ENCODE peak calls at places on chromosome 21, in eight cellular contexts. H, K, E, P, S, L, N and Z are unnamed samples.

GRCh38 chr21:16794944-16795343 is 717.9 kb upstream of the CXADR start:
- DNase-seq in E (peak), P (peak), L (no peak), N (no peak), H (no peak), S (no peak), K (peak), Z (peak)

GRCh38 chr21:34198232-34199120 is 125.1 kb downstream of the MRPS6 start:
- DNase-seq in K (no peak), E (no peak), L (no peak), N (no peak), H (no peak), P (no peak), S (peak), Z (no peak)

GRCh38 chr21:44702111-44702972 is 5.4 kb downstream of the KRTAP10-12 start:
- DNase-seq in K (no peak), P (no peak), H (no peak), S (peak), L (no peak), E (no peak), N (peak), Z (no peak)

GRCh38 chr21:36203603-36203889 is 46.9 kb downstream of the DOP1B start:
- DNase-seq in N (no peak), S (no peak), L (no peak), H (no peak), P (peak), E (peak), K (peak), Z (peak)

GRCh38 chr21:45636921-45637646 is 6.4 kb upstream of the PCBP3 start:
- DNase-seq in S (no peak), E (no peak), P (no peak), H (no peak), L (no peak), K (no peak), N (no peak), Z (no peak)

GRCh38 chr21:26124421-26124833 is 46.1 kb downstream of the APP start:
- DNase-seq in N (no peak), P (peak), K (peak), S (no peak), E (peak), H (no peak), L (no peak), Z (peak)

GRCh38 chr21:26835027-26835713 is 10.0 kb downstream of the ADAMTS1 start:
- DNase-seq in H (no peak), E (no peak), K (peak), P (peak), N (no peak), S (no peak), L (no peak), Z (peak)

GRCh38 chr21:36709030-36709867 is 10.3 kb downstream of the SIM2 start:
- DNase-seq in K (no peak), H (no peak), E (no peak), P (no peak), S (no peak), N (no peak), L (no peak), Z (no peak)

GRCh38 chr21:36097427-36098230 is 27.8 kb downstream of the CBR1 start:
- DNase-seq in K (no peak), E (peak), L (no peak), H (no peak), S (no peak), N (no peak), P (no peak), Z (peak)

GRCh38 chr21:46422636-46423241 is 36.0 kb upstream of the DIP2A start:
- DNase-seq in N (no peak), E (no peak), H (no peak), K (no peak), P (no peak), S (no peak), L (no peak), Z (no peak)

GRCh38 chr21:25370311-25370744 is 237.0 kb downstream of the MRPL39 start:
- DNase-seq in N (no peak), L (no peak), E (peak), K (peak), P (peak), H (no peak), S (no peak), Z (peak)

GRCh38 chr21:46000182-46000730 is 18.7 kb downstream of the COL6A1 start:
- DNase-seq in H (peak), P (no peak), K (no peak), N (no peak), S (peak), E (no peak), L (no peak), Z (no peak)

GRCh38 chr21:35360870-35361570 is 311.9 kb upstream of the RUNX1 start:
- DNase-seq in S (no peak), L (no peak), H (no peak), N (no peak), K (no peak), P (no peak), E (no peak), Z (no peak)

GRCh38 chr21:16541366-16541765 is 811.6 kb downstream of the USP25 start:
- DNase-seq in K (no peak), H (no peak), S (no peak), N (no peak), E (no peak), P (peak), L (no peak), Z (no peak)

GRCh38 chr21:27026501-27026900 is 59.6 kb upstream of the ADAMTS5 start:
- DNase-seq in P (no peak), H (no peak), L (no peak), S (no peak), N (no peak), E (no peak), K (peak), Z (no peak)

GRCh38 chr21:45443595-45444181 is 38.7 kb downstream of the COL18A1 start:
- DNase-seq in K (no peak), P (no peak), L (no peak), E (no peak), S (no peak), N (no peak), H (no peak), Z (no peak)

DNA sequence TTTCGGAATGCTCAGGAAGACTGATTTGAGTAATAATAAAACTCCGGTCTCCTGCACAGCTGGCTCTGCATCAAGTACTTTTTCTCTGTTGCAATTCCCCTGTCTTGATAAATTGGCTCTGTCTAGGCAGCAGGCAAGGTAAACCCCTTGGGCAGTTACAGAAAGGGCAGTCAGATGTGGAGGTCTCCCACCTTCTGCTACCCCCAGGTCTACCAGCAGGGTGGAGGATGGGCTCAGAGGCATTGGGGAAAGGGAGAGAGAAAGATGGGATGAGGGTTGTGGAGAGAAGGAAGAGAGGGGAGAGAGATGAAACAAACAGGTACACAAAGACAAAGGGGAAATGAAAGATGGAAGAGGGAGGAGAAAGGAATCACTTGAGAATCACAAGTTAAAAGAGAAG is 156.8 kb downstream of the MIS18A start:
- DNase-seq in S (no peak), K (no peak), E (no peak), N (no peak), H (no peak), L (no peak), P (no peak), Z (no peak)
- TF ChIP-seq CTCF in S (no peak), K (no peak), E (no peak), N (no peak), H (no peak), L (no peak), P (no peak), Z (no peak)

GRCh38 chr21:39388811-39389155 is 39.9 kb upstream of the HMGN1 start:
- DNase-seq in S (no peak), H (no peak), K (no peak), P (no peak), E (no peak), N (no peak), L (no peak), Z (no peak)
- TF ChIP-seq CTCF in S (no peak), H (no peak), K (no peak), P (no peak), E (no peak), N (no peak), L (no peak), Z (no peak)

GRCh38 chr21:41585199-41585994 is 77.4 kb upstream of the TMPRSS2 start:
- DNase-seq in E (no peak), N (no peak), P (no peak), K (no peak), H (no peak), S (no peak), L (no peak), Z (no peak)

GRCh38 chr21:41589620-41590175 is 81.7 kb upstream of the TMPRSS2 start:
- DNase-seq in K (no peak), P (no peak), H (no peak), E (no peak), L (no peak), S (no peak), N (no peak), Z (no peak)

GRCh38 chr21:41584603-41585176 is 76.7 kb upstream of the TMPRSS2 start:
- DNase-seq in H (no peak), P (no peak), S (no peak), L (no peak), N (no peak), K (no peak), E (no peak), Z (no peak)

GRCh38 chr21:41593051-41593783 is 85.3 kb upstream of the TMPRSS2 start:
- DNase-seq in P (no peak), N (peak), H (no peak), S (no peak), K (no peak), E (no peak), L (no peak), Z (no peak)

GRCh38 chr21:41589131-41589530 is 81.2 kb upstream of the TMPRSS2 start:
- DNase-seq in L (no peak), N (no peak), H (no peak), E (no peak), S (no peak), K (no peak), P (no peak), Z (no peak)
- TF ChIP-seq CTCF in L (no peak), N (no peak), H (no peak), E (peak), S (no peak), K (no peak), P (no peak), Z (peak)

GRCh38 chr21:17903029-17903806 is 84.1 kb upstream of the C21orf91 start:
- DNase-seq in H (no peak), L (no peak), K (peak), P (peak), E (no peak), N (no peak), S (no peak), Z (peak)
- TF ChIP-seq CTCF in H (no peak), L (peak), K (peak), P (no peak), E (no peak), N (peak), S (peak), Z (peak)

GRCh38 chr21:21750124-21750825 is 752.1 kb downstream of the NCAM2 start:
- DNase-seq in P (no peak), N (no peak), E (no peak), L (no peak), S (no peak), K (no peak), H (no peak), Z (no peak)

GRCh38 chr21:21751286-21751685 is 753.1 kb downstream of the NCAM2 start:
- DNase-seq in S (no peak), K (no peak), E (no peak), L (no peak), P (no peak), N (no peak), H (peak), Z (no peak)
- TF ChIP-seq CTCF in S (no peak), K (no peak), E (peak), L (no peak), P (no peak), N (no peak), H (peak), Z (peak)

GRCh38 chr21:43268086-43268803 is 99.4 kb downstream of the CRYAA start:
- DNase-seq in P (no peak), N (no peak), L (no peak), E (no peak), S (no peak), H (no peak), K (no peak), Z (no peak)

GRCh38 chr21:43270800-43271261 is 102.0 kb downstream of the CRYAA start:
- DNase-seq in E (no peak), K (no peak), P (no peak), S (no peak), L (no peak), H (no peak), N (no peak), Z (no peak)

GRCh38 chr21:43269981-43270670 is 101.3 kb downstream of the CRYAA start:
- DNase-seq in S (no peak), K (no peak), H (no peak), P (no peak), E (no peak), L (no peak), N (no peak), Z (no peak)

GRCh38 chr21:43268804-43269186 is 100.0 kb downstream of the CRYAA start:
- DNase-seq in H (no peak), N (no peak), S (no peak), K (no peak), L (no peak), P (no peak), E (no peak), Z (no peak)

GRCh38 chr21:43269461-43269860 is 100.7 kb downstream of the CRYAA start:
- DNase-seq in L (peak), P (no peak), E (no peak), H (no peak), N (no peak), K (no peak), S (no peak), Z (no peak)
- TF ChIP-seq CTCF in L (peak), P (peak), E (peak), H (no peak), N (no peak), K (peak), S (peak), Z (peak)

GRCh38 chr21:42921912-42922311 is 3.5 kb downstream of the ERVH48-1 start:
- DNase-seq in L (no peak), P (no peak), N (no peak), H (no peak), K (no peak), S (no peak), E (no peak), Z (no peak)
- TF ChIP-seq CTCF in L (no peak), P (no peak), N (no peak), H (no peak), K (no peak), S (no peak), E (no peak), Z (no peak)

DNA sequence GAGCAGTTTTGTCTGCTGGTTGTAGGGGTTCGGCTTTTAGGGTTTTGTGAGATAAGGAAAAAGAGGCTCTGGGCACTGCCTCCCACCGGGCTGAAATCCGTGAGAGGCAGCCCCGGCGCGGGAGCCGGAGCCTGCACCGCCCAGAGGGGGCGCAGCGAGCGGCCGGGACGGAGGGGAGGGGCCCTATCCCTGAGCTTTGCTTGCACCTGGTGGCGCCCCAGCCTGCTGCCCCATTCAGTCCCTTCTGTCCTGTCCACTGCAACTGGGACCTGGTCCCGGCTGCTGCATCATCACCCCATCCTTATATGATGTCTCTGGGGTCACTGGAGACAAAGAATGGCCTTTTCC is 512 bp upstream of the KCNJ6 start:
- DNase-seq in L (no peak), K (no peak), N (no peak), E (no peak), P (no peak), S (no peak), H (no peak), Z (no peak)
- TF ChIP-seq CTCF in L (no peak), K (peak), N (no peak), E (peak), P (no peak), S (no peak), H (no peak), Z (peak)

DNA sequence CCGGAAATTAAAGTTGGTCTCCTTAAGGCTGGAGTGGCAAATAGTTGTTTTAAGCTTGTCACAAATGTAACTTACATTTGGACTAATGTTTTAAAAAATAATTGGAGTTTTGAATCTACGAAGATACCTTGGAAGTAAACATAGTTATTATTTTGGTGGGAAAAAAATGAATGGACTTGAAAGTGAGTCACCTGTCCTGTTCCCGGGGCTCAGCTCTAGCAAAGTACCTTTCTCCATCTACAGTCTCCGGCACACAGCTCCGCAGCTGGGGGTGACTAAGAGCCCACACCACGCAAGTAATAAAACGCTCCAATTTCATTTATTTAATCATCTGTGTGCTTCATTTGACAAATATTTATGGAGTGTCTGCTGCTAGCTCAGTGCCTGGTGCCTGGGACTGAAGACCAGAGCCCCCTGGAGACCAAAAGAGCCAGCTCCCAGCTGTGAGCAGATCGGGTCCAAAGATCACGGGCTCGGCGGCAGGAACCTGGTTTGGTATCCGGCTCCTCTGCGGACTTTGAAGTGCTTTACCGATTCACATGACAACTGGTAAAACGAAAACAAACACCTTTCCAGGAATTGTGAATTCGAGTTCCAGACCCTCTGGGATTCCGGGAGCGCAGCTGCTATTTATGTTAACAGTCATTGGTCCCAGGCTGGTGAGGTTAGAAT is 1.7 kb upstream of the RIPK4 start:
- DNase-seq in E (peak), H (peak), P (peak), N (no peak), K (peak), L (peak), S (peak), Z (peak)
- TF ChIP-seq CTCF in E (peak), H (no peak), P (peak), N (no peak), K (peak), L (no peak), S (no peak), Z (peak)

GRCh38 chr21:29793712-29794111 is 146.1 kb downstream of the GRIK1 start:
- DNase-seq in N (no peak), L (no peak), H (no peak), E (no peak), K (no peak), S (no peak), P (no peak), Z (no peak)
- TF ChIP-seq CTCF in N (no peak), L (no peak), H (no peak), E (no peak), K (no peak), S (no peak), P (no peak), Z (no peak)